ENCODE peak calls at places on chromosomes 6 and 20, in eight cellular contexts. One of them, this sample, is unnamed.

GRCh38 chr6:166417285-166417691 is 34.5 kb upstream of the MPC1 start:
- DNase-seq in fibroblast of lung: no peak
- DNase-seq in cardiac muscle cell: no peak
- DNase-seq in prostate gland: no peak
- DNase-seq in esophagus muscularis mucosa: no peak
- DNase-seq in spleen: no peak
- DNase-seq in tibial nerve: no peak
- DNase-seq in keratinocyte: no peak
- DNase-seq in this sample: peak

GRCh38 chr6:30334077-30334476 is 7.3 kb downstream of the TRIM39 start:
- DNase-seq in fibroblast of lung: no peak
- DNase-seq in cardiac muscle cell: no peak
- DNase-seq in prostate gland: no peak
- DNase-seq in esophagus muscularis mucosa: no peak
- DNase-seq in spleen: no peak
- DNase-seq in tibial nerve: no peak
- DNase-seq in keratinocyte: no peak
- DNase-seq in this sample: no peak

GRCh38 chr20:49290608-49291191 is 12.8 kb upstream of the ZNFX1 start:
- DNase-seq in fibroblast of lung: no peak
- DNase-seq in cardiac muscle cell: no peak
- DNase-seq in prostate gland: no peak
- DNase-seq in esophagus muscularis mucosa: no peak
- DNase-seq in spleen: no peak
- DNase-seq in tibial nerve: no peak
- DNase-seq in keratinocyte: no peak
- DNase-seq in this sample: no peak

GRCh38 chr6:28880894-28881780 is 42.6 kb downstream of the TRIM27 start:
- DNase-seq in fibroblast of lung: peak
- DNase-seq in cardiac muscle cell: peak
- DNase-seq in prostate gland: peak
- DNase-seq in esophagus muscularis mucosa: no peak
- DNase-seq in spleen: no peak
- DNase-seq in tibial nerve: peak
- DNase-seq in keratinocyte: no peak
- DNase-seq in this sample: peak

GRCh38 chr6:36224918-36225461 is 28.4 kb downstream of the BRPF3 start:
- DNase-seq in fibroblast of lung: peak
- DNase-seq in cardiac muscle cell: peak
- DNase-seq in prostate gland: no peak
- DNase-seq in esophagus muscularis mucosa: no peak
- DNase-seq in spleen: no peak
- DNase-seq in tibial nerve: no peak
- DNase-seq in keratinocyte: no peak
- DNase-seq in this sample: peak

GRCh38 chr6:133697666-133698065 is 191.2 kb upstream of the TCF21 start:
- DNase-seq in fibroblast of lung: peak
- DNase-seq in cardiac muscle cell: no peak
- DNase-seq in prostate gland: no peak
- DNase-seq in esophagus muscularis mucosa: no peak
- DNase-seq in spleen: no peak
- DNase-seq in tibial nerve: no peak
- DNase-seq in keratinocyte: no peak
- DNase-seq in this sample: no peak

GRCh38 chr6:159038914-159039884 is 5.6 kb downstream of the TAGAP start:
- DNase-seq in fibroblast of lung: peak
- DNase-seq in cardiac muscle cell: peak
- DNase-seq in prostate gland: no peak
- DNase-seq in esophagus muscularis mucosa: peak
- DNase-seq in spleen: no peak
- DNase-seq in tibial nerve: no peak
- DNase-seq in keratinocyte: peak
- DNase-seq in this sample: no peak

GRCh38 chr6:55694148-55694547 is 115.2 kb upstream of the HMGCLL1 start:
- DNase-seq in fibroblast of lung: peak
- DNase-seq in cardiac muscle cell: peak
- DNase-seq in prostate gland: no peak
- DNase-seq in esophagus muscularis mucosa: no peak
- DNase-seq in spleen: no peak
- DNase-seq in tibial nerve: no peak
- DNase-seq in keratinocyte: no peak
- DNase-seq in this sample: no peak

GRCh38 chr6:116352515-116353471 is 18.0 kb upstream of the DSE start:
- DNase-seq in fibroblast of lung: peak
- DNase-seq in cardiac muscle cell: peak
- DNase-seq in prostate gland: no peak
- DNase-seq in esophagus muscularis mucosa: no peak
- DNase-seq in spleen: no peak
- DNase-seq in tibial nerve: no peak
- DNase-seq in keratinocyte: no peak
- DNase-seq in this sample: no peak
- H3K4me3 ChIP-seq in fibroblast of lung: no peak
- H3K4me3 ChIP-seq in cardiac muscle cell: no peak
- H3K4me3 ChIP-seq in prostate gland: no peak
- H3K4me3 ChIP-seq in esophagus muscularis mucosa: no peak
- H3K4me3 ChIP-seq in spleen: no peak
- H3K4me3 ChIP-seq in tibial nerve: no peak
- H3K4me3 ChIP-seq in keratinocyte: no peak
- H3K4me3 ChIP-seq in this sample: no peak

DNA sequence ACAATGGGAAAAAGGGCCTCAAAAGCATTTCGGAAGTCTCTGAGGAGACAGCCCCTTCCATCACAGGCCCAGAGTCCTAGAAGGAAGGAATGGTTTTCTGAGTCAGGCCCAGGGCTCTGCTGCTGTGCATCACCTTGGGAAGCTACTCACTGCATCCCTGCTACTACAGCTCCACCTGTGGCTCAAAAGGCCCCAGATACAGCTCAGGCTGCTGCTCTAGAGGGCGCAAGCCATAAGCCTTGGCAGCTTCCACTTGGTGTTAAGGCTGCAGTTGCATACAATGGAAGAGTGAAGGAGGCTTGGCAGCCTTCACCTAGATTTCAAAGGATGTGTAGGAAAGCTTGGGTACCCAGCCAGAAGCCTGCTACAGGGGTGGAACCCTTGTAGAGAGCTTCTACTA is 54.8 kb downstream of the MEI4 start:
- DNase-seq in fibroblast of lung: no peak
- DNase-seq in cardiac muscle cell: no peak
- DNase-seq in prostate gland: no peak
- DNase-seq in esophagus muscularis mucosa: no peak
- DNase-seq in spleen: no peak
- DNase-seq in tibial nerve: no peak
- DNase-seq in keratinocyte: no peak
- DNase-seq in this sample: no peak
- TF ChIP-seq CTCF in fibroblast of lung: no peak
- TF ChIP-seq CTCF in cardiac muscle cell: no peak
- TF ChIP-seq CTCF in prostate gland: no peak
- TF ChIP-seq CTCF in esophagus muscularis mucosa: no peak
- TF ChIP-seq CTCF in spleen: no peak
- TF ChIP-seq CTCF in tibial nerve: no peak
- TF ChIP-seq CTCF in keratinocyte: no peak
- TF ChIP-seq CTCF in this sample: peak

DNA sequence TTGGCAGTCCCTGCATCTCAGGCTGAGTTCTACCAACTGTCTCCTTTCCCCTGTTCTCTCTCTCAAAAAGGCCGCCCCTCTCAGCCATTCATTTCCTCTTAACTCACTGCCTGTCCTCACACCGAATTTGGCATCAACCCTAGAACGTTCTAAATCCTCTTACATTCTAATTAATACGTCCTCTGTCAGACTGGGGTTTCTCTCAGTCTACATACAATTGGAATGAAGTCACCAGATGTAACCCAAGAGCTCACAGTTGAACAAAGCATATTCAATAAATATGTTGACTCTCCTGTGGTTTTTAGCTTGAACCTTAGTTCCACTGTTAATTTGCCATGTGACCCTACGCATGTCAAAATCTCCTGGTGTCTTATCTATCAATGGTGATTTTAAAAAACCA is 269.6 kb downstream of the CLIC5 start:
- DNase-seq in fibroblast of lung: peak
- DNase-seq in cardiac muscle cell: peak
- DNase-seq in prostate gland: no peak
- DNase-seq in esophagus muscularis mucosa: peak
- DNase-seq in spleen: no peak
- DNase-seq in tibial nerve: no peak
- DNase-seq in keratinocyte: no peak
- DNase-seq in this sample: no peak
- H3K27ac ChIP-seq in fibroblast of lung: no peak
- H3K27ac ChIP-seq in cardiac muscle cell: no peak
- H3K27ac ChIP-seq in prostate gland: no peak
- H3K27ac ChIP-seq in esophagus muscularis mucosa: no peak
- H3K27ac ChIP-seq in spleen: no peak
- H3K27ac ChIP-seq in tibial nerve: no peak
- H3K27ac ChIP-seq in keratinocyte: no peak
- H3K27ac ChIP-seq in this sample: no peak

GRCh38 chr20:19973920-19974620 is 43.1 kb upstream of the NAA20 start:
- DNase-seq in fibroblast of lung: peak
- DNase-seq in cardiac muscle cell: peak
- DNase-seq in prostate gland: peak
- DNase-seq in esophagus muscularis mucosa: peak
- DNase-seq in spleen: no peak
- DNase-seq in tibial nerve: peak
- DNase-seq in keratinocyte: no peak
- DNase-seq in this sample: no peak

GRCh38 chr20:19974621-19975435 is 42.3 kb upstream of the NAA20 start:
- DNase-seq in fibroblast of lung: peak
- DNase-seq in cardiac muscle cell: peak
- DNase-seq in prostate gland: peak
- DNase-seq in esophagus muscularis mucosa: peak
- DNase-seq in spleen: peak
- DNase-seq in tibial nerve: peak
- DNase-seq in keratinocyte: no peak
- DNase-seq in this sample: no peak

GRCh38 chr20:19975901-19976300 is 41.3 kb upstream of the NAA20 start:
- DNase-seq in fibroblast of lung: peak
- DNase-seq in cardiac muscle cell: peak
- DNase-seq in prostate gland: no peak
- DNase-seq in esophagus muscularis mucosa: no peak
- DNase-seq in spleen: no peak
- DNase-seq in tibial nerve: no peak
- DNase-seq in keratinocyte: no peak
- DNase-seq in this sample: no peak

GRCh38 chr20:19976595-19977372 is 40.4 kb upstream of the NAA20 start:
- DNase-seq in fibroblast of lung: peak
- DNase-seq in cardiac muscle cell: peak
- DNase-seq in prostate gland: peak
- DNase-seq in esophagus muscularis mucosa: no peak
- DNase-seq in spleen: no peak
- DNase-seq in tibial nerve: no peak
- DNase-seq in keratinocyte: no peak
- DNase-seq in this sample: no peak

GRCh38 chr20:19975436-19975799 is 41.7 kb upstream of the NAA20 start:
- DNase-seq in fibroblast of lung: peak
- DNase-seq in cardiac muscle cell: peak
- DNase-seq in prostate gland: peak
- DNase-seq in esophagus muscularis mucosa: no peak
- DNase-seq in spleen: no peak
- DNase-seq in tibial nerve: no peak
- DNase-seq in keratinocyte: no peak
- DNase-seq in this sample: no peak
- H3K4me3 ChIP-seq in fibroblast of lung: peak
- H3K4me3 ChIP-seq in cardiac muscle cell: no peak
- H3K4me3 ChIP-seq in prostate gland: peak
- H3K4me3 ChIP-seq in esophagus muscularis mucosa: peak
- H3K4me3 ChIP-seq in spleen: peak
- H3K4me3 ChIP-seq in tibial nerve: peak
- H3K4me3 ChIP-seq in keratinocyte: peak
- H3K4me3 ChIP-seq in this sample: no peak

DNA sequence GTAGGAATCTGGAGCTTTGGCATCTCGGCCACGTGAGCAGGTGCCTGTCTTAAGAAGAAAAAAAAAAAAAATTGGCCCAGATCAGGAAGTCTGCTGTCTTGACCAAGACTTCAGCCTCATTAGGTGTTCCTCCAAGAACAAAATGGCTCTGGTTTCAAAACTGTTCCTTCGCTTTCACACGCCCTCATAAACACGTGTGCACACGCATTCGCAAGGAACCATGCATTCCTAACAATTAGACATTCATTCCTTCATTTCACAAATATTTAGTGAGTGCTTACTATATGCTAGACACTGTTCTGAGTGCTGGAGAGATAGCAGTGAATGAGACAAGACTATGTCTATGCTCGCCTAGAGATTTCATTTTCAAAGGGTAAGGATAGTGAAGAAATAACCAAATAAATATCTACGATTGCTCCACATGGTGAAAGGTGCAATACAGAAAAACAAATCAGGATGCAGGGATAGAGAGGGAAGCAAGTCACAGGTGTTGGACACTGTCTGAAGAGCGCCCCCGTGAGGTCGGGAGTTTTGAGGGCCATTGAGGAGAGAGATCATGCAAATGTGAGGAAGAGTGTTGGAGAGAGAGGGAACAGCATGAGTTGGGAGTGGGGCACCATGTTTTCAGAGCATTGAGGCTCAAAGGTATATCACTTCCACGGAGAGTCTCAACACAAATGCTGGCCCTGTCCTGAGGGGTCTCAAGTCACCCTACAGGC is 53.3 kb downstream of the CCDC170 start:
- DNase-seq in fibroblast of lung: no peak
- DNase-seq in cardiac muscle cell: no peak
- DNase-seq in prostate gland: no peak
- DNase-seq in esophagus muscularis mucosa: no peak
- DNase-seq in spleen: no peak
- DNase-seq in tibial nerve: no peak
- DNase-seq in keratinocyte: no peak
- DNase-seq in this sample: no peak
- TF ChIP-seq CTCF in fibroblast of lung: no peak
- TF ChIP-seq CTCF in cardiac muscle cell: no peak
- TF ChIP-seq CTCF in prostate gland: no peak
- TF ChIP-seq CTCF in esophagus muscularis mucosa: no peak
- TF ChIP-seq CTCF in spleen: no peak
- TF ChIP-seq CTCF in tibial nerve: no peak
- TF ChIP-seq CTCF in keratinocyte: no peak
- TF ChIP-seq CTCF in this sample: no peak